ENCODE peak calls at places on chromosomes 2 and 18, in eight cellular contexts. I, Q, N, H, W, X, T and F are unnamed samples.

GRCh38 chr2:82728090-82728489 is 1731.0 kb downstream of the SUCLG1 start:
- DNase-seq in H (no peak), T (no peak), I (no peak), W (no peak), Q (no peak), X (no peak), N (no peak), F (no peak)

GRCh38 chr2:39243469-39244123 is at the start of gene CDKL4:
- DNase-seq in Q (no peak), W (no peak), H (peak), N (no peak), X (peak), T (no peak), I (no peak), F (no peak)

GRCh38 chr2:62199392-62200125 is 3.6 kb downstream of the B3GNT2 start:
- DNase-seq in H (no peak), X (no peak), T (peak), Q (no peak), I (no peak), W (no peak), N (no peak), F (no peak)

GRCh38 chr2:118529931-118530330 is 317.5 kb downstream of the EN1 start:
- DNase-seq in X (no peak), T (no peak), H (peak), I (no peak), W (no peak), Q (no peak), N (no peak), F (no peak)

GRCh38 chr2:106020821-106021316 is 173.2 kb downstream of the UXS1 start:
- DNase-seq in Q (no peak), X (no peak), T (no peak), N (no peak), I (no peak), W (no peak), H (peak), F (no peak)

GRCh38 chr2:54609647-54610046 is 113.8 kb upstream of the EML6 start:
- DNase-seq in N (no peak), X (no peak), Q (peak), H (no peak), I (no peak), W (no peak), T (no peak), F (no peak)

GRCh38 chr2:1049691-1050090 is 99.0 kb downstream of the SNTG2 start:
- DNase-seq in H (peak), W (no peak), Q (no peak), T (peak), N (no peak), I (no peak), X (no peak), F (no peak)

GRCh38 chr2:28300921-28301341 is 91.7 kb upstream of the FOSL2 start:
- DNase-seq in T (peak), N (no peak), W (no peak), Q (no peak), I (no peak), X (no peak), H (peak), F (peak)

GRCh38 chr2:180416553-180417113 is 409.5 kb upstream of the CWC22 start:
- DNase-seq in H (no peak), W (no peak), N (no peak), I (peak), T (no peak), X (no peak), Q (no peak), F (no peak)

GRCh38 chr18:58044370-58045264 is 591 bp downstream of the NEDD4L start:
- DNase-seq in H (peak), Q (no peak), W (peak), N (peak), I (peak), X (peak), T (peak), F (no peak)

GRCh38 chr2:203463176-203463797 is 71.8 kb downstream of the RAPH1 start:
- DNase-seq in T (no peak), Q (no peak), W (no peak), X (no peak), N (no peak), I (no peak), H (no peak), F (no peak)

GRCh38 chr18:22544626-22545025 is 126.9 kb upstream of the CTAGE1 start:
- DNase-seq in W (no peak), T (no peak), X (no peak), Q (no peak), N (no peak), I (no peak), H (no peak), F (no peak)

GRCh38 chr2:180385601-180386201 is 378.6 kb upstream of the CWC22 start:
- DNase-seq in X (no peak), I (no peak), N (no peak), W (no peak), Q (no peak), H (peak), T (peak), F (peak)

GRCh38 chr2:197296861-197297260 is 13.7 kb downstream of the ANKRD44 start:
- DNase-seq in N (no peak), W (no peak), T (no peak), X (no peak), I (no peak), Q (no peak), H (no peak), F (no peak)

GRCh38 chr2:235864311-235864710 is 303.9 kb downstream of the GBX2 start:
- DNase-seq in X (no peak), N (no peak), W (no peak), I (no peak), H (no peak), Q (no peak), T (no peak), F (no peak)

GRCh38 chr18:48820483-48821250 is 130.1 kb downstream of the SMAD7 start:
- DNase-seq in W (peak), T (no peak), H (no peak), Q (no peak), I (peak), X (no peak), N (no peak), F (no peak)

GRCh38 chr2:32009479-32010256 is 1.1 kb downstream of the MEMO1 start:
- DNase-seq in N (peak), X (peak), Q (no peak), I (peak), H (peak), T (peak), W (peak), F (no peak)

GRCh38 chr2:212815453-212815852 is 276.9 kb upstream of the ERBB4 start:
- DNase-seq in X (no peak), Q (no peak), I (no peak), T (no peak), W (no peak), N (no peak), H (peak), F (no peak)

GRCh38 chr2:240142256-240142775 is 1.9 kb upstream of the OTOS start:
- DNase-seq in H (no peak), I (no peak), Q (no peak), N (no peak), W (no peak), T (no peak), X (no peak), F (no peak)

GRCh38 chr2:85353876-85354285 is 447 bp downstream of the RETSAT start:
- DNase-seq in Q (peak), X (peak), H (peak), N (peak), W (peak), T (peak), I (peak), F (no peak)

GRCh38 chr2:134175834-134176233 is 78.0 kb upstream of the MGAT5 start:
- DNase-seq in T (no peak), X (peak), H (no peak), W (no peak), N (no peak), Q (no peak), I (no peak), F (no peak)

GRCh38 chr2:200347301-200347700 is 40.8 kb downstream of the SPATS2L start:
- DNase-seq in Q (no peak), N (no peak), X (no peak), I (no peak), H (no peak), W (no peak), T (no peak), F (no peak)

GRCh38 chr2:50556934-50557575 is 474.9 kb downstream of the NRXN1 start:
- DNase-seq in W (no peak), T (peak), N (no peak), H (peak), Q (no peak), X (no peak), I (no peak), F (no peak)

GRCh38 chr18:64645753-64646152 is 496.9 kb upstream of the LINC00305 start:
- DNase-seq in T (no peak), I (no peak), N (no peak), Q (no peak), H (no peak), X (no peak), W (no peak), F (no peak)

GRCh38 chr18:22169011-22169888 is at the start of gene GATA6:
- DNase-seq in Q (peak), N (peak), X (peak), W (peak), I (peak), T (peak), H (peak), F (peak)

GRCh38 chr2:177429688-177430325 is 37.2 kb downstream of the AGPS start:
- DNase-seq in X (no peak), Q (no peak), W (no peak), H (peak), I (no peak), T (peak), N (no peak), F (peak)

GRCh38 chr2:207883002-207883780 is 113.5 kb upstream of the FZD5 start:
- DNase-seq in Q (no peak), W (no peak), X (no peak), N (no peak), T (no peak), H (no peak), I (no peak), F (no peak)

GRCh38 chr2:168640039-168640438 is 162.4 kb upstream of the NOSTRIN start:
- DNase-seq in H (no peak), N (no peak), T (no peak), I (no peak), Q (no peak), W (no peak), X (no peak), F (no peak)

GRCh38 chr2:216242365-216242764 is 129.9 kb downstream of the MARCHF4 start:
- DNase-seq in T (no peak), H (no peak), W (no peak), I (no peak), N (no peak), X (no peak), Q (no peak), F (no peak)

GRCh38 chr2:207167129-207167923 is 1.6 kb upstream of the KLF7 start:
- DNase-seq in I (no peak), H (peak), N (no peak), X (no peak), Q (peak), T (peak), W (peak), F (no peak)

GRCh38 chr2:231648579-231649174 is 56.0 kb downstream of the TEX44 start:
- DNase-seq in W (peak), T (peak), H (peak), I (peak), N (peak), Q (peak), X (peak), F (no peak)

GRCh38 chr18:70522183-70522582 is 233.3 kb downstream of the SOCS6 start:
- DNase-seq in T (no peak), I (no peak), Q (no peak), N (no peak), H (no peak), W (no peak), X (no peak), F (no peak)

GRCh38 chr18:45335644-45336043 is 279.6 kb upstream of the SLC14A2 start:
- DNase-seq in H (peak), T (no peak), I (no peak), N (no peak), X (no peak), Q (no peak), W (no peak), F (no peak)

GRCh38 chr2:11073791-11074190 is 81.5 kb upstream of the SLC66A3 start:
- DNase-seq in H (peak), T (peak), I (no peak), N (no peak), X (no peak), Q (no peak), W (no peak), F (no peak)

GRCh38 chr2:65456074-65456473 is 23.7 kb upstream of the SPRED2 start:
- DNase-seq in W (no peak), X (no peak), H (peak), N (no peak), I (no peak), Q (no peak), T (peak), F (no peak)

GRCh38 chr2:85235281-85235680 is 92.5 kb downstream of the TGOLN2 start:
- DNase-seq in T (no peak), H (no peak), I (no peak), Q (no peak), N (no peak), W (no peak), X (no peak), F (no peak)

GRCh38 chr2:11337909-11338308 is 6.5 kb downstream of the ROCK2 start:
- DNase-seq in N (no peak), I (no peak), W (no peak), X (no peak), H (no peak), Q (no peak), T (no peak), F (no peak)

GRCh38 chr2:188412190-188412589 is 120.5 kb downstream of the GULP1 start:
- DNase-seq in H (no peak), Q (no peak), W (no peak), I (no peak), X (no peak), T (no peak), N (no peak), F (no peak)

GRCh38 chr2:188410504-188411235 is 119.0 kb downstream of the GULP1 start:
- DNase-seq in X (no peak), N (no peak), I (no peak), H (peak), Q (no peak), T (peak), W (no peak), F (no peak)

GRCh38 chr2:188403676-188404075 is 112.0 kb downstream of the GULP1 start:
- DNase-seq in H (peak), Q (no peak), X (no peak), N (no peak), I (no peak), T (no peak), W (no peak), F (no peak)

GRCh38 chr2:188404341-188405004 is 112.8 kb downstream of the GULP1 start:
- DNase-seq in N (no peak), T (no peak), H (peak), I (no peak), W (no peak), X (no peak), Q (no peak), F (no peak)

GRCh38 chr2:188406414-188406813 is 114.7 kb downstream of the GULP1 start:
- DNase-seq in Q (no peak), H (no peak), T (no peak), I (no peak), N (no peak), X (no peak), W (no peak), F (no peak)
- H3K4me3 ChIP-seq in Q (no peak), H (no peak), T (no peak), I (no peak), N (no peak), X (no peak), W (no peak), F (no peak)

GRCh38 chr18:55494899-55495298 is 93.1 kb downstream of the TCF4 start:
- DNase-seq in I (no peak), N (no peak), W (no peak), H (peak), T (peak), Q (no peak), X (no peak), F (no peak)
- TF ChIP-seq CTCF in I (no peak), N (no peak), W (no peak), H (no peak), T (no peak), Q (no peak), X (no peak), F (no peak)

DNA sequence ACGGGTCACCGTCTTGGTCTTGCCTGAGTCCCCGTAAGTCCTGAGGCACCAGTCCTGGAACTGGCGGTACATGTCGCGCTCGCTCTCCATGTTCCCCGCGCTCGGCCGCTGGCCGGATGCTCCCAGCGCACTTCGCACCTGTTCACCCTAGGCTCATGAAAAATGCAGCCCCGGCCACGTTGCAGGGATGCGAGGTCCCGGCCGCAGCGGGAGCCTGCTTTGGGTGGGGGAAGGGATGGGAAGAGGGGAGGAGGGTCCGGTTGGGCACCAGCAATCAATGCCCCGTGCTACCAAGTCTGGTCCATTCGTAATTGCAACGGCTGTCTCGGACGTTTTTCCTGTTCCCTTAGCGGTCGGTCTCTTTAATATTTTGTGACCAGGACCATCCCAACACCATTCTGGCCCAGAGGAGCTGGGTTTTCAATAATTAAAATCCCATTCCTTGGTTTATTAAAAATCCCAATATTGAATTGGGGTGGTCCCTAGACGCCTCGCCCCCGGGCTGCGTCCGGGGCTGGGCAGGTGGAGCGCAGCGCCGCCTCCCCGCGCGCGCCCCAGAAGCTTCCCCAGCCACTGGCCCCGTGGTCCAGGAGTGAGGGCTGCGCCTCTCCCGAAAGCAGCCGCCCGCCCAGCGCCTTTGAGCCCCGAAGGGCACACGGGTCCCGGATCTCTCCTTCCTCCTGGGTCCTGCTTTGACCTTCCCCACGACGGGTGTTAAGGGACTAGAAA is 1.4 kb downstream of the NOL4 start:
- DNase-seq in W (no peak), N (peak), X (peak), T (no peak), H (no peak), Q (no peak), I (peak), F (no peak)
- H3K4me3 ChIP-seq in W (peak), N (no peak), X (peak), T (no peak), H (no peak), Q (peak), I (peak), F (no peak)

GRCh38 chr18:30186245-30186644 is 856.3 kb downstream of the DSC3 start:
- DNase-seq in Q (no peak), N (no peak), I (no peak), H (no peak), W (no peak), X (no peak), T (no peak), F (no peak)

DNA sequence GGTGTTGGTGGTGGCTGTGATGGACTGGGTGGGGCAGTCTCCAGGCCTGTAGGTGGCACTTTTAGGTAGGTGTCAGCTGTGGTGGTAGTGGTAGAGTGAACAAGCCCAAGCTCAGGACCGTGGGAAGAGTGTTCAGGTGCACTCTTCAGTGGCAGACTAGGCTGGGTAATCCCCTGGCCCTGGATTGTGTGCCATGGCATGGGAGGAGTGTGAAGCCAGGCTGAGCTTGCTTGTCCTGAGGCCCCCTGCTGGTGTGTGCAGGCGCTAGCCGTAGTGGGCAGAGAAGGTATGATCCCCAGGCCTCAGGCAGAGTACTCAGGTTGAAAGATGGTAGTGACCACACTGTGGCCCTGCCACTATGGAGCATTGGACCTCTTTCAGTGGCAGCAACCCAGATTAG is 850.3 kb downstream of the DSC3 start:
- DNase-seq in W (no peak), X (no peak), N (no peak), T (no peak), H (no peak), Q (peak), I (peak), F (no peak)
- TF ChIP-seq CTCF in W (no peak), X (no peak), N (no peak), T (no peak), H (no peak), Q (peak), I (peak), F (no peak)

GRCh38 chr2:182646763-182647498 is 69.1 kb upstream of the DNAJC10 start:
- DNase-seq in Q (no peak), I (no peak), H (no peak), N (no peak), W (no peak), X (no peak), T (no peak), F (no peak)
- H3K4me3 ChIP-seq in Q (no peak), I (no peak), H (no peak), N (no peak), W (no peak), X (no peak), T (no peak), F (no peak)

DNA sequence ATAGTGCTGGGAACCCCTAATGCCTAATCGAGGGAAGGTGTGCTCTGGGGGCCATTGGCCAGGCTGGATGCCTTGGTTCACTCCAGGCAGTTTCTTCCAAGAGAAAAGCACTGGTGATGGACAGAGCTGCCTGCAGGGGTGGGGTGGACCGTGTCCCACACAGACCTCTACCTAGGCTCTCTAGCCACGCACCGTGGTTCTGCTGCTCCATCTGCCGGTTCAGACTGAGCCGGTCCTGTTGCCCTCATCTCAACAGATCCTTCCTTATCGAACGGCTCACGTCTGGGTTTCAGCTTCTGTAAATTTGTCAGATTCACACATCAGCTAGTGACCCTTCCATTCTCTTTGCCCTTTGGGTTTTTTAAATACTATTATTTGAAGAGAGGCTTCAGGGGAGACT is 46.4 kb downstream of the RALB start:
- DNase-seq in X (no peak), T (no peak), N (no peak), I (no peak), W (no peak), Q (no peak), H (no peak), F (no peak)
- TF ChIP-seq CTCF in X (no peak), T (no peak), N (no peak), I (no peak), W (no peak), Q (no peak), H (no peak), F (no peak)

DNA sequence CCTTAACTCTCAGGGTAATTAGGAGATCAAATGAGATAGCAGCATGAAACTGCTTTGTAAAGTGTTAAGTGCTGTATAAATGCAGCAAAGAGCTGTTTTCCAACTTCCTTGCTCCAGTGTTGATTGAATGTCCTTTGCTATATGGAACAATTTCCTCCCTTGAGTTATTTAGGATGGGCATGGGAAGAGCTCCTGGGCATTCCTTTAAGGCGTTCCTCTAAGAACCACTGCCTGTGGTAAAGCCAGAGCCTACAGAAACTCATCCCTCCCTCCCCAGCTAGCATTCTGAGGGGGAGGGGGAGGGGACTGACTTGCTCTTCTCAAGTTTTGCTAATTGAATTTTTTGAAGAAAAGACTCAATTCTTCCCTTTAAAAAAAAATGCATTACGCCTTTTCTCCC is 1.4 kb downstream of the AKAIN1 start:
- DNase-seq in N (no peak), I (no peak), W (no peak), H (no peak), Q (no peak), T (no peak), X (no peak), F (no peak)
- H3K4me3 ChIP-seq in N (no peak), I (peak), W (no peak), H (no peak), Q (no peak), T (no peak), X (no peak), F (no peak)